ENCODE peak calls at places on chromosomes 4 and X, in eight cellular contexts. K is K562, H is esophagus muscularis mucosa, X is H1, T is spleen, B is upper lobe of left lung, Q is breast epithelium, J is transverse colon. C is an unnamed sample.

GRCh38 chr4:17475481-17475880 is 36.4 kb downstream of the QDPR start:
- DNase-seq in K (no peak), H (no peak), T (no peak), B (no peak), X (no peak), Q (no peak), J (no peak), C (no peak)

GRCh38 chr4:147943159-147943638 is 211.3 kb downstream of the ARHGAP10 start:
- DNase-seq in H (no peak), X (no peak), J (no peak), T (no peak), K (no peak), Q (no peak), B (no peak), C (no peak)

GRCh38 chrX:124030520-124030919 is 69.0 kb downstream of the STAG2 start:
- DNase-seq in H (no peak), B (no peak), X (no peak), Q (no peak), T (no peak), K (no peak), J (no peak), C (no peak)

GRCh38 chrX:23003121-23003520 is 3.4 kb downstream of the DDX53 start:
- DNase-seq in K (no peak), Q (no peak), H (no peak), T (no peak), X (no peak), J (no peak), B (no peak), C (no peak)

GRCh38 chr4:107624024-107624423 is 96.0 kb downstream of the PAPSS1 start:
- DNase-seq in H (no peak), X (no peak), Q (no peak), K (no peak), J (no peak), B (no peak), T (no peak), C (no peak)

GRCh38 chrX:38819163-38819562 is 17.9 kb downstream of the MID1IP1 start:
- DNase-seq in J (no peak), T (no peak), Q (no peak), H (no peak), K (no peak), B (no peak), X (no peak), C (no peak)

GRCh38 chr4:169975837-169976796 is 50.1 kb downstream of the MFAP3L start:
- DNase-seq in J (peak), X (no peak), H (no peak), K (no peak), Q (no peak), B (peak), T (no peak), C (no peak)

GRCh38 chr4:478373-478772 is 20.6 kb downstream of the ZNF721 start:
- DNase-seq in X (no peak), B (no peak), H (no peak), T (no peak), Q (no peak), K (no peak), J (no peak), C (no peak)

GRCh38 chrX:150990910-150991309 is 7.8 kb downstream of the HMGB3 start:
- DNase-seq in Q (no peak), J (no peak), X (no peak), T (no peak), H (no peak), K (no peak), B (no peak), C (no peak)

GRCh38 chr4:68732653-68733466 is 62.4 kb upstream of the UGT2B15 start:
- DNase-seq in J (no peak), Q (no peak), K (no peak), H (no peak), B (no peak), X (no peak), T (no peak), C (no peak)

GRCh38 chr4:141352775-141353544 is 132.3 kb downstream of the ZNF330 start:
- DNase-seq in K (peak), X (no peak), Q (no peak), T (no peak), B (no peak), H (no peak), J (no peak), C (no peak)

GRCh38 chr4:37685211-37685725 is 908 bp downstream of the RELL1 start:
- DNase-seq in T (no peak), B (no peak), H (peak), J (peak), Q (no peak), X (no peak), K (no peak), C (no peak)

GRCh38 chr4:26632916-26633315 is 49.0 kb downstream of the TBC1D19 start:
- DNase-seq in X (no peak), H (no peak), J (no peak), K (no peak), T (no peak), Q (no peak), B (no peak), C (no peak)

GRCh38 chr4:39353478-39354177 is 12.5 kb downstream of the RFC1 start:
- DNase-seq in J (no peak), T (no peak), Q (no peak), X (no peak), K (no peak), H (no peak), B (no peak), C (peak)

GRCh38 chr4:65407483-65407882 is 262.8 kb downstream of the EPHA5 start:
- DNase-seq in H (no peak), K (no peak), X (no peak), B (no peak), Q (no peak), T (no peak), J (no peak), C (no peak)

GRCh38 chrX:139784788-139785187 is 76.8 kb upstream of the MCF2 start:
- DNase-seq in B (no peak), J (no peak), X (no peak), T (no peak), K (no peak), H (no peak), Q (no peak), C (peak)

GRCh38 chrX:2243913-2244460 is 256.8 kb downstream of the DHRSX start:
- DNase-seq in Q (no peak), K (no peak), H (no peak), X (no peak), J (peak), B (no peak), T (no peak), C (no peak)

GRCh38 chrX:96591418-96591817 is 93.2 kb upstream of the DIAPH2 start:
- DNase-seq in H (no peak), B (peak), K (no peak), X (no peak), J (no peak), T (no peak), Q (no peak), C (no peak)

GRCh38 chrX:12308420-12308819 is 170.1 kb downstream of the FRMPD4 start:
- DNase-seq in Q (no peak), B (no peak), X (no peak), K (no peak), H (no peak), T (no peak), J (no peak), C (no peak)

GRCh38 chr4:121266982-121267381 is 102.9 kb upstream of the TNIP3 start:
- DNase-seq in K (no peak), Q (no peak), H (no peak), B (no peak), J (no peak), X (no peak), T (no peak), C (no peak)

GRCh38 chr4:156294577-156294976 is 340.9 kb upstream of the CTSO start:
- DNase-seq in H (no peak), J (no peak), K (no peak), T (no peak), X (peak), Q (no peak), B (peak), C (no peak)

GRCh38 chr4:185437809-185438208 is 12.0 kb upstream of the UFSP2 start:
- DNase-seq in T (no peak), X (no peak), H (no peak), J (no peak), B (no peak), K (no peak), Q (no peak), C (no peak)

GRCh38 chrX:19863237-19864223 is 23.9 kb downstream of the SH3KBP1 start:
- DNase-seq in Q (no peak), X (no peak), K (no peak), J (no peak), B (no peak), H (no peak), T (no peak), C (no peak)

GRCh38 chr4:89267392-89267791 is 40.2 kb downstream of the GPRIN3 start:
- DNase-seq in B (no peak), K (no peak), X (no peak), H (no peak), T (no peak), Q (no peak), J (no peak), C (no peak)

GRCh38 chr4:8157496-8157895 is 1.1 kb downstream of the ABLIM2 start:
- DNase-seq in J (no peak), T (no peak), B (no peak), Q (no peak), K (no peak), X (no peak), H (no peak), C (no peak)

GRCh38 chr4:159296061-159296460 is 193.2 kb downstream of the RAPGEF2 start:
- DNase-seq in Q (no peak), H (no peak), T (no peak), B (no peak), X (no peak), J (no peak), K (no peak), C (no peak)

GRCh38 chr4:7021930-7022658 is 21.1 kb upstream of the TADA2B start:
- DNase-seq in Q (peak), J (no peak), H (no peak), K (no peak), B (no peak), X (no peak), T (peak), C (no peak)

GRCh38 chrX:147913570-147913969 is 1.9 kb downstream of the FMR1 start:
- DNase-seq in H (no peak), X (no peak), K (no peak), B (no peak), Q (no peak), J (no peak), T (no peak), C (no peak)

GRCh38 chr4:76706581-76706980 is 191.4 kb downstream of the SOWAHB start:
- DNase-seq in H (no peak), J (no peak), Q (no peak), K (no peak), X (no peak), T (no peak), B (no peak), C (no peak)
- TF ChIP-seq POLR2AphosphoS5 in H (no peak), J (no peak), Q (no peak), K (no peak), X (no peak), T (no peak), B (no peak), C (no peak)

DNA sequence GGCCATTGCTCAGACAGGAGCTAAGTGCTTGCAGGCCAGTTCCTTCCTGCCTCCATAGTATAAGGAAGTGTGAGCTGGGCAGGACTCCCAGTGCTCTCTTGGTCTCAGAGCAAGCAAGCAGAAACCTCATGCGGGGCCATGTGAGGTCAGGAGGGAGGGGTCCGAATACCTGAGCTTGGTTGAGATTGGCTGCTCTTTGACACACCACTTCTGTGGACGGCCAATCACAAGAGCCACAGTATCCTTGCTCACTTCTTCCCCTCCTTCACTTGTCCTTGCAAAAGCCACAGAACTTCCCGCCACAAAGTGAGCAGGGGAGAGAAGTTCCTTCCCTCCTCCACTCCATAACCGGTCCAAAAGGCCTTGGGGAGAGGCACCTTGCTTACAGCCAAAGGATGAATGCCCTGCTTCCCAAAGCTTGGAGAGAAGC is 56.7 kb downstream of the PRPS1 start:
- DNase-seq in J (peak), B (peak), T (peak), Q (peak), X (no peak), H (peak), K (peak), C (no peak)
- TF ChIP-seq POLR2A in J (no peak), B (peak), T (no peak), Q (no peak), X (no peak), H (no peak), K (peak), C (no peak)

GRCh38 chr4:57102050-57102564 is 8.1 kb downstream of the IGFBP7 start:
- DNase-seq in J (peak), K (no peak), Q (peak), B (no peak), X (no peak), T (no peak), H (no peak), C (no peak)
- TF ChIP-seq POLR2AphosphoS5 in J (no peak), K (no peak), Q (no peak), B (no peak), X (no peak), T (no peak), H (peak), C (no peak)

GRCh38 chr4:13484749-13485345 is 707 bp upstream of the RAB28 start:
- DNase-seq in H (no peak), K (peak), T (no peak), J (peak), X (no peak), Q (no peak), B (no peak), C (no peak)

GRCh38 chr4:13483142-13484044 is 747 bp downstream of the RAB28 start:
- DNase-seq in K (peak), T (no peak), B (peak), X (no peak), Q (peak), J (peak), H (peak), C (peak)

GRCh38 chr4:13481569-13481968 is 2.6 kb downstream of the RAB28 start:
- DNase-seq in K (no peak), J (no peak), T (no peak), H (no peak), Q (no peak), X (no peak), B (no peak), C (no peak)

GRCh38 chr4:13478707-13479106 is 5.4 kb downstream of the RAB28 start:
- DNase-seq in T (no peak), H (no peak), J (no peak), Q (no peak), K (no peak), X (no peak), B (no peak), C (no peak)

GRCh38 chr4:13484045-13484748 is at the start of gene RAB28:
- DNase-seq in K (peak), H (peak), B (peak), T (peak), Q (peak), J (peak), X (peak), C (peak)
- TF ChIP-seq POLR2A in K (peak), H (peak), B (peak), T (no peak), Q (no peak), J (peak), X (peak), C (peak)

GRCh38 chr4:137531951-137532868 is at the start of gene PCDH18:
- DNase-seq in Q (peak), T (no peak), H (peak), J (peak), B (peak), X (peak), K (no peak), C (no peak)
- TF ChIP-seq POLR2AphosphoS5 in Q (peak), T (no peak), H (peak), J (peak), B (no peak), X (no peak), K (no peak), C (no peak)

DNA sequence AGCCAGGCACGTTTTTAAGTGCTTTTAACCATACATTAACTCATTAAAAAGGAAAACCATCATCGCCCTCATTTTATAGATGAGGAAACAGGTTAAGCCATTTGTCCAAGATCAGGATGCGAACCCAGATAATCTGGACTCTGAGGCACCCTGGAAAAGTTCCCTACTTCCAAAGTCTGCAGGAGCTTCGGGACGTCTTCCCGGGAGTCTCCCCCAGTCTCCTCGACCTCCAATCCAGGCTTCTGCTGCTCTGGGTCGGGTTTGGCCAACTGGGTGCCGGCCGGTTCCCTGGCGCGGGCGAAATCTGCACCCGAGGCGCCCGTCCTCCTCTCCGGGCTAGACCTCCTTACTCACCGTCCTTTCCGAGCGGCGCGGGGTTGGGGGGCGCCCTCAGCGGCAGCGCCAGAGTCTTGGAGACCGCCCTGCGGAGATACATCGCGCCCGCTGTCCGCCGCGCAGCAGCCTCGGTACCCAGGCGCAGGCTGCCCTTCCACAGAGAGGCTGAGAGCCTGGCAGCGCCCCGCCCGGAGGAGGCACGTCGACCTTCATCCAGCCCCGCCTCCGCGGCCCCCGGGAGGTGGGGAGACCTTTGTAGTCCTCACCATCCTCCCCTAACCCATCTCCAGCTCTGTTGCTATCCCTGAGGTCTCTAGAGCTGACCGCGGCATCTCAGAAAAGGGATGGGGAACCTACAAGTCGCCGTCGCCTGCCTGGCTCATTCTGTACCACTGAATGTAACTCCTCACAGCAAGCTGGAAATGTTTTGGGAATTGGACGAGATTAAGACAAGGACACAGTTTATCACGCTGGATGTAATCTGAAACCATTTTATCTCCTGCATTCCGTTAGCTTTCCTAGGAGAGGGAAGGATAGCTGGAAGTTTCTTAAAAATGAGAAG is at the start of gene MGARP:
- DNase-seq in B (no peak), K (no peak), Q (no peak), H (no peak), T (peak), J (no peak), X (peak), C (no peak)
- TF ChIP-seq POLR2A in B (no peak), K (no peak), Q (no peak), H (no peak), T (no peak), J (no peak), X (no peak), C (no peak)

GRCh38 chrX:15471016-15471415 is 22.1 kb downstream of the PIR start:
- DNase-seq in Q (peak), J (peak), X (no peak), H (no peak), K (peak), T (no peak), B (peak), C (peak)
- TF ChIP-seq POLR2AphosphoS5 in Q (no peak), J (no peak), X (no peak), H (no peak), K (no peak), T (no peak), B (no peak), C (no peak)

GRCh38 chr4:158168606-158169005 is 4.2 kb downstream of the GASK1B start:
- DNase-seq in K (no peak), H (no peak), X (no peak), B (no peak), J (no peak), T (no peak), Q (no peak), C (no peak)
- TF ChIP-seq POLR2A in K (no peak), H (no peak), X (no peak), B (no peak), J (no peak), T (no peak), Q (no peak), C (no peak)

DNA sequence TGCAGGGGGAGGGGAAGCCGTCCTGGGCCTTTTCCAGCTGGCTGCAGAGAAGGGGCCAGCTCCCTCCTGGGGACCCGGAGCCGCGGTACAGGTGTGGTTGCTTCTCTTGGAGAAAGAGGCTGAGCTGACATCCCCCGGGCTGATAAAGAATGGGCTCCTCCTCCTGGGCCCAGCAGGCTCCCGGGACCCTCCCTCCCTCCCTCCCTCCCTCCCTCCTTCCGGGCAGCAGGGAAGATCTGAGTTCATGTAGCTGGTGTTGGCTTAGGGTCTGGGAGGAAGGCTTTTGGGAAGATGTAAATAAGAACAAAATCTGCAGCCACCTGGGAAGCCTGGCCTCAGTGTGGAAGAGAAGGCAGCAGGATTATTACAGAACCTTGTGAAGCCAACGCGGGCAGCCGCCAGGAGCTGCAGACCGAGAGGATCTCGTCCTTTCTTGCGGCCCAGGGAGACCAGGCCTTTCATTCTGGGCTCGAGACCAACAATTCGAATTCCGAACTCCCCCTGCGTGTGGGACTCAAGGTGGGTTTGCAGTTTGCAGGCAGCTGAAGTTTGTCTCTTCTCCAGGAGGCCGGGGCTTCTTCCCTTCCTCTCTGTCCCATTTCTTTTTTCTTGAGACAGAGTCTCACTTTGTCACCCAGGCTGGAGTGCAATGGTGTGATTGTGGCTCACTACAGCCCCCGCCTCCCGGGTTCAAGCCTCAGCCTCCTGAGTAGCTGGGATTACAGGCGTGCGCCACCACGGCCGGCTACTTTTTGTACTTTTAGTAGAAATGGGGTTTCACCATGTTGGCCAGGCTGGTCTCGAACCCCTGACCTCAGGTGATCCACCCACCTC is at the start of gene PLCXD1:
- DNase-seq in T (peak), J (no peak), Q (no peak), H (no peak), X (peak), B (no peak), K (peak), C (no peak)
- TF ChIP-seq POLR2AphosphoS5 in T (no peak), J (no peak), Q (no peak), H (no peak), X (no peak), B (no peak), K (no peak), C (no peak)

C was measured in GM12891.